ENCODE peak calls at places on chromosomes 2 and 18, in ten cellular contexts. U, P, I, J, Q, Z, Y, N, B and M are unnamed samples.

GRCh38 chr18:3071676-3072075 is 58.7 kb upstream of the LPIN2 start:
- DNase-seq in U (no peak), P (no peak), I (no peak), J (no peak), Q (no peak), Z (no peak), Y (no peak), N (no peak), B (no peak), M (no peak)

GRCh38 chr2:72139871-72140620 is 7.6 kb downstream of the CYP26B1 start:
- DNase-seq in U (no peak), P (no peak), I (peak; percentile 28), J (no peak), Q (no peak), Z (peak; percentile 66), Y (no peak), N (no peak), B (no peak), M (no peak)

GRCh38 chr2:219628235-219628985 is 980 bp downstream of the SLC4A3 start:
- DNase-seq in U (no peak), P (no peak), I (no peak), J (no peak), Q (no peak), Z (peak; percentile 80), Y (no peak), N (no peak), B (no peak), M (no peak)

GRCh38 chr2:9692392-9693137 is 61.8 kb upstream of the YWHAQ start:
- DNase-seq in U (no peak), P (peak; percentile 29), I (peak; percentile 14), J (peak; percentile 33), Q (peak; percentile 30), Z (no peak), Y (no peak), N (no peak), B (no peak), M (no peak)

GRCh38 chr2:100291152-100291970 is 30.9 kb downstream of the LONRF2 start:
- DNase-seq in U (peak; percentile 66), P (no peak), I (peak; percentile 67), J (peak; percentile 13), Q (peak; percentile 93), Z (no peak), Y (peak; percentile 93), N (no peak), B (peak; percentile 25), M (peak; percentile 97)

GRCh38 chr18:61883547-61883946 is 9.3 kb downstream of the RNF152 start:
- DNase-seq in U (no peak), P (no peak), I (no peak), J (no peak), Q (no peak), Z (no peak), Y (no peak), N (no peak), B (no peak), M (no peak)

GRCh38 chr2:206721216-206721920 is 3.2 kb upstream of the DYTN start:
- DNase-seq in U (no peak), P (no peak), I (no peak), J (no peak), Q (no peak), Z (no peak), Y (no peak), N (no peak), B (no peak), M (no peak)

GRCh38 chr2:79906149-79906548 is 393.3 kb downstream of the CTNNA2 start:
- DNase-seq in U (no peak), P (no peak), I (peak; percentile 26), J (no peak), Q (no peak), Z (no peak), Y (no peak), N (no peak), B (no peak), M (no peak)

GRCh38 chr18:42706618-42707017 is 408.9 kb downstream of the RIT2 start:
- DNase-seq in U (peak; percentile 52), P (no peak), I (no peak), J (peak; percentile 7), Q (no peak), Z (no peak), Y (peak; percentile 43), N (peak; percentile 57), B (peak; percentile 67), M (peak; percentile 0)

GRCh38 chr2:60377825-60378224 is 175.6 kb downstream of the BCL11A start:
- DNase-seq in U (no peak), P (no peak), I (no peak), J (no peak), Q (no peak), Z (no peak), Y (no peak), N (no peak), B (no peak), M (no peak)

GRCh38 chr2:46803911-46804670 is 111.5 kb downstream of the MCFD2 start:
- DNase-seq in U (no peak), P (no peak), I (peak; percentile 30), J (no peak), Q (peak; percentile 81), Z (no peak), Y (no peak), N (peak; percentile 86), B (no peak), M (peak; percentile 65)

GRCh38 chr18:22102948-22103663 is 66.3 kb upstream of the GATA6 start:
- DNase-seq in U (no peak), P (no peak), I (no peak), J (no peak), Q (no peak), Z (no peak), Y (no peak), N (no peak), B (no peak), M (no peak)

GRCh38 chr2:237865623-237866041 is 6.2 kb downstream of the RAMP1 start:
- DNase-seq in U (peak; percentile 28), P (no peak), I (peak; percentile 79), J (no peak), Q (no peak), Z (no peak), Y (no peak), N (no peak), B (peak; percentile 19), M (no peak)
- TF ChIP-seq CTCF in U (no peak), P (no peak), I (peak; percentile 29), J (no peak), Q (peak; percentile 15), Z (no peak), Y (no peak), N (no peak), B (peak; percentile 14), M (peak; percentile 44)

GRCh38 chr2:172464340-172465129 is 37.1 kb downstream of the ITGA6 start:
- DNase-seq in U (no peak), P (no peak), I (no peak), J (no peak), Q (no peak), Z (no peak), Y (peak; percentile 56), N (no peak), B (no peak), M (no peak)
- H3K27ac ChIP-seq in U (peak overlapping the region; percentile 59), P (no peak overlapping the region), I (no peak overlapping the region), J (peak overlapping the region; percentile 90), Q (no peak overlapping the region), Z (no peak overlapping the region), Y (peak overlapping the region; percentile 74), N (peak overlapping the region; percentile 98), B (no peak overlapping the region), M (no peak overlapping the region)

GRCh38 chr2:208511016-208511415 is 104.4 kb downstream of the PTH2R start:
- DNase-seq in U (no peak), P (no peak), I (no peak), J (no peak), Q (no peak), Z (no peak), Y (no peak), N (no peak), B (no peak), M (no peak)
- H3K27me3 ChIP-seq in U (no peaks in the 10 kb centered on the region), P (no peaks in the 10 kb centered on the region), I (no peaks in the 10 kb centered on the region), J (no peaks in the 10 kb centered on the region), Q (no peaks in the 10 kb centered on the region), Z (no peaks in the 10 kb centered on the region), Y (no peaks in the 10 kb centered on the region), N (no peaks in the 10 kb centered on the region), B (no peaks in the 10 kb centered on the region), M (no peaks in the 10 kb centered on the region)

GRCh38 chr2:98308532-98308931 is 37.7 kb upstream of the CNGA3 start:
- DNase-seq in U (no peak), P (no peak), I (no peak), J (no peak), Q (no peak), Z (no peak), Y (no peak), N (no peak), B (no peak), M (no peak)

GRCh38 chr2:98314251-98314650 is 32.0 kb upstream of the CNGA3 start:
- DNase-seq in U (no peak), P (no peak), I (no peak), J (no peak), Q (no peak), Z (no peak), Y (no peak), N (no peak), B (no peak), M (no peak)

GRCh38 chr2:98311090-98311489 is 35.2 kb upstream of the CNGA3 start:
- DNase-seq in U (no peak), P (no peak), I (no peak), J (no peak), Q (no peak), Z (no peak), Y (no peak), N (no peak), B (no peak), M (no peak)

GRCh38 chr2:98313512-98314250 is 32.6 kb upstream of the CNGA3 start:
- DNase-seq in U (no peak), P (no peak), I (no peak), J (no peak), Q (no peak), Z (no peak), Y (no peak), N (no peak), B (no peak), M (no peak)

GRCh38 chr2:98311771-98312545 is 34.3 kb upstream of the CNGA3 start:
- DNase-seq in U (no peak), P (no peak), I (no peak), J (no peak), Q (no peak), Z (no peak), Y (no peak), N (no peak), B (no peak), M (no peak)
- TF ChIP-seq CTCF in U (no peak), P (no peak), I (no peak), J (no peak), Q (no peak), Z (no peak), Y (no peak), N (peak; percentile 20), B (no peak), M (peak; percentile 4)

GRCh38 chr2:179596018-179596417 is 265.4 kb downstream of the ZNF385B start:
- DNase-seq in U (no peak), P (no peak), I (no peak), J (no peak), Q (peak; percentile 85), Z (no peak), Y (no peak), N (no peak), B (no peak), M (peak; percentile 82)
- H3K27ac ChIP-seq in U (no peak overlapping the region), P (no peak overlapping the region), I (no peak overlapping the region), J (no peak overlapping the region), Q (no peak overlapping the region), Z (no peak overlapping the region), Y (no peak overlapping the region), N (no peak overlapping the region), B (no peak overlapping the region), M (no peak overlapping the region)

GRCh38 chr2:239507576-239508258 is 106.9 kb upstream of the HDAC4 start:
- DNase-seq in U (no peak), P (no peak), I (no peak), J (no peak), Q (no peak), Z (no peak), Y (no peak), N (no peak), B (no peak), M (no peak)
- H3K27me3 ChIP-seq in U (no peaks in the 10 kb centered on the region), P (no peaks in the 10 kb centered on the region), I (no peaks in the 10 kb centered on the region), J (no peaks in the 10 kb centered on the region), Q (no peaks in the 10 kb centered on the region), Z (no peaks in the 10 kb centered on the region), Y (no peaks in the 10 kb centered on the region), N (no peaks in the 10 kb centered on the region), B (no peaks in the 10 kb centered on the region), M (no peaks in the 10 kb centered on the region)